ENCODE peak calls at places on chromosome 9, in five cellular contexts. K is A549, G is fibroblast of mammary gland, N is GM06990, X is choroid plexus epithelial cell. L is an unnamed sample.

GRCh38 chr9:16241231-16241630 is 629.2 kb downstream of the BNC2 start:
- DNase-seq in K (peak), G (peak), N (no peak), X (peak), L (peak)

GRCh38 chr9:7656648-7657047 is 142.9 kb downstream of the DMAC1 start:
- DNase-seq in K (peak), G (peak), N (no peak), X (no peak), L (peak)

GRCh38 chr9:136339173-136339957 is 12.0 kb downstream of the GPSM1 start:
- DNase-seq in K (peak), G (peak), N (peak), X (peak), L (peak)

GRCh38 chr9:93300175-93300572 is 116.2 kb downstream of the WNK2 start:
- DNase-seq in K (no peak), G (no peak), N (no peak), X (no peak), L (no peak)

GRCh38 chr9:129778469-129778868 is 24.5 kb upstream of the TOR1B start:
- DNase-seq in K (no peak), G (no peak), N (no peak), X (no peak), L (no peak)

GRCh38 chr9:124021385-124021769 is 9.8 kb downstream of the LHX2 start:
- DNase-seq in K (no peak), G (no peak), N (no peak), X (no peak), L (no peak)

GRCh38 chr9:123232332-123232731 is 36.1 kb downstream of the STRBP start:
- DNase-seq in K (no peak), G (no peak), N (no peak), X (no peak), L (no peak)

GRCh38 chr9:85949591-85950335 is 8.8 kb downstream of the NAA35 start:
- DNase-seq in K (no peak), G (peak), N (no peak), X (peak), L (peak)

GRCh38 chr9:101536938-101537337 is 3.3 kb downstream of the RNF20 start:
- DNase-seq in K (no peak), G (peak), N (no peak), X (peak), L (peak)

GRCh38 chr9:74645007-74645639 is 148.0 kb downstream of the RORB start:
- DNase-seq in K (peak), G (peak), N (no peak), X (peak), L (peak)

GRCh38 chr9:26706223-26706622 is 186.4 kb downstream of the CAAP1 start:
- DNase-seq in K (no peak), G (no peak), N (no peak), X (no peak), L (no peak)

GRCh38 chr9:36765077-36765390 is 192.3 kb downstream of the MELK start:
- DNase-seq in K (no peak), G (no peak), N (no peak), X (no peak), L (no peak)
- H3K4me3 ChIP-seq in K (peak), G (no peak), N (no peak), X (no peak), L (no peak)

GRCh38 chr9:21470126-21470525 is 12.0 kb downstream of the IFNE start:
- DNase-seq in K (no peak), G (no peak), N (no peak), X (no peak), L (no peak)

GRCh38 chr9:21465138-21465537 is 17.0 kb downstream of the IFNE start:
- DNase-seq in K (no peak), G (no peak), N (no peak), X (no peak), L (no peak)

GRCh38 chr9:21461377-21461776 is 20.7 kb downstream of the IFNE start:
- DNase-seq in K (no peak), G (no peak), N (no peak), X (no peak), L (peak)

DNA sequence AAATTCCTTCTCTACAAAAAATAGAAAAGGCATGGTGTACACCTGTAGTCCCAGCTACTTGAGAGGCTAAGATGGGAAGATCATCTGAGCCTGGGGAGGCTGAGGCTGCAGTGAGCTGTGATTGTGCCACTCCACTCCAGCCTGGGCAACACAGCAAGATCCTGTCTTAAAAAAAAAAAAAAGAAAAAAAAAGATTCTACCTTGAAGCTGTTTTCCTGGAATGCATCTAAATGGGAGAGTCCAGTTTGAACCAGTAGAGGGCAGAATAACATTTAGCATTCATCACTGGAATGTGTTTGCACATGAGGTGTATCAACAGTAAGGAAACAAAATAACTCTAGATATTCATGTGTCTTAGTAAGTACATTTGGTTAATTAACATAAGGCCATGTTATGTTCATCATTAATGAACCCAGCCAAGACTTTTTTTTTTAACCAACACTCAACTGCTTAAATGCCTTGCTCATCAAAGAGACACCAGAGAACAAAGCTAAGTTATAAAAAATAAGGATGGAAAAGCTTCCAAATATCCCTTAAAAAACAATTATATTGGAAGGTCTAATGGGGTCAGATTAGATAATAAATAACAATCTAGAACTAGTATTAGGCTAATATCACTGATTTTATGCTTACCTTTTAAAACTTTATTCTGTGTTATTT is 16.1 kb downstream of the IFNE start:
- DNase-seq in K (peak), G (peak), N (no peak), X (peak), L (peak)
- TF ChIP-seq CTCF in K (peak), G (peak), N (peak), X (peak), L (peak)

GRCh38 chr9:134551657-134552348 is 89.8 kb upstream of the COL5A1 start:
- DNase-seq in K (peak), G (peak), N (no peak), X (peak), L (peak)
- H3K4me3 ChIP-seq in K (no peak), G (no peak), N (no peak), X (no peak), L (no peak)

DNA sequence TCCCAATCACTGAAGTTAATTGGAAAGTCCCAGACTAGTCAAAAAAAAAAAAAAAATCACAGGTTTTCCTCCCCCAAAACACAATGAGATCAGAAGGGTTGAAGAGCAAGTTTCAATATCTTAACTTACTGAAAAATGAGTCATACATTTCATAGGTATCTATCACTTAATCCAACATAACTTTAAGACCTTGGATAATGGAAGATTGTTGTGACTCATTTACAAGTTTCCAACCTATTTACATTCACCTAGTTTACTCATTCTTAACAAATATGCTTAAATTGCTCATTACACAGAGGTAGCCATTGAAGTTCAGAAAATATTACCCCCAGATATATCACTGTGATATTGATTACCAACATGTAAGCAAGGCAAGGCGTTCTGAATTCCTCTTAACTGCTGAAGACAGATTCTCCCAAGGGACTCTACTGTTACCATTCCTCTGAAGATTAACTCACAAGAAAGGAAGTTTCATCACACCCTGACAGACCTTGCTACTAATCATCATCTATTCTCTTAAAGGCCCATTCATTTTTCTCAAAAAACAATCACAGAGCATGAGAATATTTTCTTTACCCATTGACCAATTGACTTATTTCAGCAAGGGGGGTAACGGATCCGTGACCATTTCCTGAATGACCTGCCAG is 563.8 kb downstream of the TLE1 start:
- DNase-seq in K (peak), G (peak), N (no peak), X (peak), L (peak)
- TF ChIP-seq CTCF in K (no peak), G (no peak), N (no peak), X (no peak), L (no peak)

GRCh38 chr9:104911029-104911607 is 16.8 kb downstream of the ABCA1 start:
- DNase-seq in K (no peak), G (peak), N (no peak), X (peak), L (peak)
- H3K4me3 ChIP-seq in K (no peak), G (no peak), N (no peak), X (no peak), L (no peak)

GRCh38 chr9:100222674-100223073 is 123.6 kb downstream of the INVS start:
- DNase-seq in K (peak), G (peak), N (no peak), X (peak), L (peak)
- TF ChIP-seq CTCF in K (peak), G (peak), N (peak), X (peak), L (peak)

DNA sequence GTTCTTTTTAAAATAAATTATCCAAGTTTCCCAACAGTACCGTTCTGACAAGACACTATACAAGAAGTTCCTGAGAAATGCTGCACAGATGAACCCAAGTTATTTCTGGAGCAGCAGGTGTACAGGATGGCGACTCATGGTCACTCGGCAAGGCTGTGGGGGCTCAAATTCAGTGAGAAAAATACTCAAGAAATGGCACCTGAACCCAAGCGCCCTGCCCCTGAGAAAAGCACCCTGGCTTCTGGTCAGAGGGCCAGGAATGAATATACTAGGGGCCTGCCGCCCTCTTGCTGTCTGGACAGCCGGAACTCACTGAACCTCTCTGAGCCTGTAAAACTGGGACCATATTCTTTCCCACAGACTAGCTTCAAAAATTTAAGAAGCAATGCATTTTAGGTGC is 1.6 kb downstream of the RAPGEF1 start:
- DNase-seq in K (no peak), G (no peak), N (no peak), X (no peak), L (no peak)
- H3K4me3 ChIP-seq in K (peak), G (peak), N (peak), X (no peak), L (peak)

GRCh38 chr9:4296217-4296616 is 3.7 kb downstream of the GLIS3 start:
- DNase-seq in K (peak), G (no peak), N (no peak), X (no peak), L (no peak)
- TF ChIP-seq CTCF in K (peak), G (peak), N (no peak), X (no peak), L (peak)

L was measured in fibroblast of the aortic adventitia.